ENCODE peak calls at places on chromosomes 7 and 10, in four cellular contexts. One of them, this sample, is unnamed.
A peak's percentile ranks its signal among the peaks of the same experiment; 100 is the strongest.

GRCh38 chr7:87220734-87221215 is 1.2 kb upstream of the TMEM243 start:
- DNase-seq in HepG2: no peak
- DNase-seq in GM12878: no peak
- DNase-seq in H1: no peak
- DNase-seq in this sample: no peak

GRCh38 chr10:22159979-22160378 is 57.8 kb downstream of the EBLN1 start:
- DNase-seq in HepG2: no peak
- DNase-seq in GM12878: no peak
- DNase-seq in H1: no peak
- DNase-seq in this sample: no peak

GRCh38 chr10:44306147-44306710 is 78.7 kb downstream of the CXCL12 start:
- DNase-seq in HepG2: no peak
- DNase-seq in GM12878: no peak
- DNase-seq in H1: no peak
- DNase-seq in this sample: no peak

GRCh38 chr10:78553792-78554191 is 515.0 kb upstream of the ZMIZ1 start:
- DNase-seq in HepG2: no peak
- DNase-seq in GM12878: no peak
- DNase-seq in H1: no peak
- DNase-seq in this sample: no peak

GRCh38 chr10:93403741-93404354 is 78.3 kb downstream of the MYOF start:
- DNase-seq in HepG2: no peak
- DNase-seq in GM12878: no peak
- DNase-seq in H1: no peak
- DNase-seq in this sample: no peak

GRCh38 chr7:70294512-70294911 is 696.2 kb downstream of the AUTS2 start:
- DNase-seq in HepG2: no peak
- DNase-seq in GM12878: no peak
- DNase-seq in H1: no peak
- DNase-seq in this sample: no peak

GRCh38 chr10:72328829-72329204 is 25.9 kb downstream of the DNAJB12 start:
- DNase-seq in HepG2: no peak
- DNase-seq in GM12878: no peak
- DNase-seq in H1: no peak
- DNase-seq in this sample: no peak

GRCh38 chr7:156897673-156898072 is 4.7 kb upstream of the LMBR1 start:
- DNase-seq in HepG2: no peak
- DNase-seq in GM12878: no peak
- DNase-seq in H1: no peak
- DNase-seq in this sample: no peak

GRCh38 chr10:129274928-129275474 is 192.0 kb upstream of the MGMT start:
- DNase-seq in HepG2: no peak
- DNase-seq in GM12878: no peak
- DNase-seq in H1: peak; percentile 79
- DNase-seq in this sample: peak; percentile 15

DNA sequence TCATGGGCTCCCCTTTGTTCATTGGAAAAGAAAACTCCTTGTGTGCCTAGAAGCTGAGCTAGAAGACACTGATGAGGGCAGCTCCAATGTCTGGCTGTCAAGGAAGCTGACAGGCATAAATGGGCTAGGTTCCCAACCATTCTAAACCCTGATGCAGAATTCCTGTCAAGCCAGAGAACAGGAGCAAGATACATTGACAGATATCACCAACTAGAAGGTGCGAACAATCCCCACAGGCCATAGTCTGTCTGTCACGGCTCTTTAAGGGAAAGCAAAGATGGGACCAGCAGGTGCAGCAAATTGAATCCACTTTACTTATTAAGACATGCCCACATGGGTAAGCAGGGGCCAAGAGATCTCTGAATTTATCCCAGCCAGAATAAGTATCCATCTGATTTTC is 617.9 kb upstream of the POT1 start:
- DNase-seq in HepG2: no peak
- DNase-seq in GM12878: no peak
- DNase-seq in H1: no peak
- DNase-seq in this sample: no peak
- TF ChIP-seq SUZ12 in HepG2: no peak
- TF ChIP-seq SUZ12 in GM12878: no peak
- TF ChIP-seq SUZ12 in H1: no peak
- TF ChIP-seq SUZ12 in this sample: no peak

DNA sequence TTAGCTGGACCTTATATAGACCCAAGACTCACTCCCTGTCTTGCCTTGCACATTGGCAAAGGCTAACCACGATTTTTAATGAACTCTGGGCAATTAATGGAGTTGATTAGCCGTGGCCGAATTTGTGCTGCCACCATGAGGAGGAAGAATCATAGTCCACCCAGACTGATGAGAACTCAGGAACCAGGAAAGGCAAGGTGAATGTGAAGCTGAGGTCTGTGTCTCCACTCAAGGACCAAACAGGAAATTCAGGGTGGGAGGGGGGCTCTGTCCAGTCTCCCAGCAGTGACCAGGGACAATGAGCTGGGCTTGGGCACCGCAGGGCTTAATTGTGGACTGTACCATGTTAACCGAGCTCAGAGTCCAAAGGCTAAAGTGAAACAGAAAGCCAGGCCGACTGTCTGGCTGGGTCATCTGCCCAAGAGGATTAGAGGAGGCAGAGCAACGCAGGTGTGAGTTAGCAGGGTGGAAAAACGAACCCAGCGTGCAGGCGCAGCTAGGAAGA is 127.0 kb upstream of the JCAD start:
- DNase-seq in HepG2: peak; percentile 64
- DNase-seq in GM12878: no peak
- DNase-seq in H1: no peak
- DNase-seq in this sample: no peak
- H3K4me1 ChIP-seq in HepG2: peaks cover 56% of the 10 kb centered on the region
- H3K4me1 ChIP-seq in GM12878: no peaks in the 10 kb centered on the region
- H3K4me1 ChIP-seq in H1: no peaks in the 10 kb centered on the region
- H3K4me1 ChIP-seq in this sample: no peaks in the 10 kb centered on the region

DNA sequence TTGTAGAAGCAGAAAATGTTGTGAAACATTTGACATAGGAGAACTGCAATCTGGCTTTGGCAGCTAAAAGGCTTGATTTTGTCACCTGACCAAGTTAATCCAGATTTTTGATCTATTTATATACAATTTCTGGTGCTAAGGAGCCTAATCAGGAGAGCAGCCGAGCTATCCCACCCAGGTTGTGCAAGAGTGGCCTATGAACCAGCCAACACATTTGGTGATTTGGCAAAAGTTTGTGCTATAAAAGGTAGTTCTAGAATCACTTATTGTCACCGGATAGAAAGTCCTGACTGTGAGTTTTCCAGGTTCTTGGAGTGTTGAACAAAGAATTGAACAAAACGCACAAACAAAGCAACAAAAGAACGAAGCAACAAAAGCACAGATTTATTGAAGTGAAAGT is 1.4 kb upstream of the SPAM1 start:
- DNase-seq in HepG2: no peak
- DNase-seq in GM12878: no peak
- DNase-seq in H1: no peak
- DNase-seq in this sample: no peak
- TF ChIP-seq SUZ12 in HepG2: no peak
- TF ChIP-seq SUZ12 in GM12878: no peak
- TF ChIP-seq SUZ12 in H1: no peak
- TF ChIP-seq SUZ12 in this sample: no peak

DNA sequence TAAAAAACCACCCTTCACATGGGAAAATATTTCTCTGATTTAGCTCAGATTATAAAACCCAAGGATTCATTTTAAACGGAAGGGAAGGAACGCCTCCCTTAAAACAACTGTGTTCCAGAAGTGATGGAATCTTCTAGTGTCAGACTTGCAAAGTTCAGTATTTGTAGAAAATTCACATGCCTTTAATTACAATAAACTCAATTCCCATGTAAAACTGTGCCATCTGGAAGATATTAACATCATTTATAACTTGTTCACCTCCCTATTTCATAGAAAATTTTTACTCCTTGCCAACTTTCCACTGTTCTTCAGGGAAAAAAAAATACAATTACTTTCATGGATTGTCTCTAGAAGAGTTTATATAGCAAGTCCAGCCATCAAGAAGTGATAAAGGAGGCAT is 54.2 kb downstream of the NRP1 start:
- DNase-seq in HepG2: no peak
- DNase-seq in GM12878: no peak
- DNase-seq in H1: no peak
- DNase-seq in this sample: no peak
- H3K4me1 ChIP-seq in HepG2: peaks cover 5% of the 10 kb centered on the region
- H3K4me1 ChIP-seq in GM12878: no peaks in the 10 kb centered on the region
- H3K4me1 ChIP-seq in H1: no peaks in the 10 kb centered on the region
- H3K4me1 ChIP-seq in this sample: no peaks in the 10 kb centered on the region

DNA sequence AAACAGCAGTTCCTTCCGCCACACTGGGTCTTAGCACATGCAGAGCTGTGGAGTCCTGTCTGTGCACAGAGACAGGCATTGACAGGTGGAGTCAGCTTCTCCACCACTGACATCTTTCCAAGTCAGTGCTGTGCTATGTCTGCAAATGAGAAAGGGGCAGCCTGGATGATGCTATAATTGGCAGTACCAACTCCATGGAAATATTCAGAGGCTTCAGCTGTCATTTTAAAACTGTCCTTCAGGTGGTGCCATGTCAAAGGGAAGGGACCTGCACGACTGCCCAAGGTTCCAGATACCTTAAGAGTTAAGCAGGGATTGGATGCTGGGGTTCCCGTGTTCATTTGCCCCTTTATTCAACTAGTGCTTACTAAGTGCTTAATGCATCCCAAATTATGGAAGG is 258.0 kb upstream of the PRKCQ start:
- DNase-seq in HepG2: peak; percentile 1
- DNase-seq in GM12878: no peak
- DNase-seq in H1: no peak
- DNase-seq in this sample: no peak
- TF ChIP-seq SUZ12 in HepG2: no peak
- TF ChIP-seq SUZ12 in GM12878: no peak
- TF ChIP-seq SUZ12 in H1: no peak
- TF ChIP-seq SUZ12 in this sample: no peak

DNA sequence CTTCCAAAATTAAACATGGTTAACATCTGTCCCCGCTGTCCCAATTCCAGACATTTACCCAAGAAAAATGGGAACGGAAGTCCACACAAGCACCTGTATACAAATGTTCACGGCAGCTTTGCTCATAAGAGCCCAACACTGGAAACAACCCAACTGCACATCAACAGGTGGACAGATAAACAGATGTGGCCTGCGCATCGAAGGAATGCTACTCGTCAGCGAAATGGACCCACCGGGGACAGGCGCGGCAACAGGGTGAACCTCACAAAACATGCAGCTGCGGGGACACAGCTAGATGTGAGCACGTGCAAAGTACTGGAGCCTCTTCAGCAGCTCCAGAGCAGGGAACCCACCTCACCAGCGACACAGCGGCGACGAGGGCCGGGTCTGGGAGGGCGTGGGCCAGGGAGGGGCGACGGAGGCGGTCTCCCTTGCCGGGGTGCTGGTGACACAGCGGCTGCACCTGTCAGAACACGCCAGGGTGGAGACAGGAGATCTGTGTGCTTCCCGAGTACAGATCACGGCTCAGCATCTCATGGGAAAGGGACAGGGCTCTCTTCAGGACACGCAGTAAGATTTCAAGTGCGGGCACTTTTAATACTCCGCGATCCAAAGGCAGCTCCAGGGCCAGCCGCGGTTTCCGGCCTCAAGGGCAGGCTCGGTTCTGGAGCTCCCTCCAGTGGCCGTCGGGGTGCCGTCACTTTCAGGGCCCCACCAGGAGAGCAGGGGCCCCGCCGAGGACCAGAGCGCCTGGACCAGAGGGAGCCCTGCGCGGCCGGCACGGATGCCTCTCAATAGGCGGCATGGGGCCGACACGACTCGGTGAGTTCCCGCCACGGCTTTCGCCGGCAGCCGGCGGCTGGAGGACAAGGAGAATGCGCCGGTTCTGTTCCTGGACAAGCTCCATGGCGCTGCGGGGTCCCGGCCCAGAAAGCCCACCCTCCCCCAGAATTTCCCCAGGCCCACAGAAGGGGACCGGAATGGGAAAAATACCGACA is 21.2 kb downstream of the GPR146 start:
- DNase-seq in HepG2: peak; percentile 46
- DNase-seq in GM12878: no peak
- DNase-seq in H1: peak; percentile 96
- DNase-seq in this sample: peak; percentile 66
- H3K4me1 ChIP-seq in HepG2: peaks cover 34% of the 10 kb centered on the region
- H3K4me1 ChIP-seq in GM12878: peaks cover 26% of the 10 kb centered on the region
- H3K4me1 ChIP-seq in H1: peaks cover 4% of the 10 kb centered on the region
- H3K4me1 ChIP-seq in this sample: peaks cover 23% of the 10 kb centered on the region

DNA sequence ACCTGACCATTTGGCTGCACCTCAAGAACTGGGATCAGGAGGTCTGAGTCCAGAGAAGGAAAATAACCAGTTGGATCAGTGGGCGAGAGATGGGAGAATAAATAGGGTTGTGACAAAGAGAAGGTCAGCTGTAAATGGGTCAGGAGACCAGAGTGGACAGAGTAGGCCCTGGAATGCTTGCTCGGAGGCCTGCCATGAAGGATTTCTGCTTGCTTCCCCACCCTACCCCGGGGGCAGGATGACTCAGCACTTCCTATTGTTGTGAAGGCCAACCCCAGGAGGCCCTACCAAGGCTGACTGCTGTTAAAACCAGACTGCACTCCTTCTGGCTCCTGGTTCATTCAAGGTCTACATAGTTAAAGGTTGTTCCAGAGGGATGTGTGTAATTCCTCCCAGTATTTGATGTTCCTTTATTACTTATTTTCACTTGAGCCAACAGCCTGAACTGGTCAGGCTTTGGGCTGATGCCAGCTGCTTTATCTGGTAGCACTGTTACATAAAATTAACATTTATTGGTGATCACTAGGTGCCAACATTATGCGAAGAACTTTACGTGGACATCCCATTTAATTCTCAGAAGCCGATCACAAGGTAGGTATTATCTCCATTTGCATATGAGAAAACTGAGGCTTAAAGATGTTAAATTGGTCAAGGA is 27.3 kb upstream of the IFRD1 start:
- DNase-seq in HepG2: peak; percentile 89
- DNase-seq in GM12878: no peak
- DNase-seq in H1: peak; percentile 63
- DNase-seq in this sample: peak; percentile 77
- TF ChIP-seq SUZ12 in HepG2: no peak
- TF ChIP-seq SUZ12 in GM12878: no peak
- TF ChIP-seq SUZ12 in H1: no peak
- TF ChIP-seq SUZ12 in this sample: no peak

DNA sequence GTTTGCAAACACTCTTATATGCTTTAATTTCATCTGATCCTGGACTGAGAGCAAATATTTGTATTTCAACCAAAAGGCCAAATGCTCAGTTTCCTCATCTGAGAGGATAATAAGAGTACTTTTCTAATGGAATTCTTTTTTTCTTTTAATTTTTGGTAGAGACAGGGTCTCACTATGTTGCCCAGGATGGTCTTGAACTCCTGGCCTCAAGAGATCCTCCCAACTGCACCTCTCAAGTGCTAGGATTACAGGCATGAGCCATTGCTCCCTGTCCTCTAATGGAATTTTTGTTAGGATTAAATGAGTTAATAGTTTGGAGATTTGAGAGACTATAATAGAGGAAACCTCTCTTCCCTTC is 68.4 kb upstream of the KMT2E start:
- DNase-seq in HepG2: no peak
- DNase-seq in GM12878: no peak
- DNase-seq in H1: no peak
- DNase-seq in this sample: no peak
- H3K4me1 ChIP-seq in HepG2: peaks cover 36% of the 10 kb centered on the region
- H3K4me1 ChIP-seq in GM12878: peaks cover 38% of the 10 kb centered on the region
- H3K4me1 ChIP-seq in H1: no peaks in the 10 kb centered on the region
- H3K4me1 ChIP-seq in this sample: no peaks in the 10 kb centered on the region

DNA sequence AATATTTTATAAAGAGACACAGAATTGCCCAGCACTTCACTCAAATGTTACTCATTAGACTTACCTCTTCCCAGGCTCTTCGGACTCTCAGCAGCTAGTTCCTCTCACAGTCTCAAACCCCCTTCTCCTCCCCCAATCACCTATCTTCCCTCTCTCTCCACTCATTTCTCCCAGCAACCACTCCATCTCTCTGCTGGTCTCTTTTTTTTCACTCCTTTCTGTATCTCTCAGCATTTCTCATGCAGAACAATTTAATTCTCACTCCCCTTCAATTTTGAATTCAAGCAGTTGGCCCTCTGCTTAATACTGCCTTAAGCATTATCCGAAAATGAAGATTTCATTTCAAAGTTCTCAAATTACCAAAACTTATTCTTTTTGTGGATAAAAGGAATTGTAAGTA is 34.4 kb upstream of the CAV2 start:
- DNase-seq in HepG2: no peak
- DNase-seq in GM12878: no peak
- DNase-seq in H1: no peak
- DNase-seq in this sample: no peak
- TF ChIP-seq SUZ12 in HepG2: no peak
- TF ChIP-seq SUZ12 in GM12878: no peak
- TF ChIP-seq SUZ12 in H1: no peak
- TF ChIP-seq SUZ12 in this sample: no peak

This sample was measured in NT2/D1.